ENCODE peak calls at places on chromosomes 5 and 9, in five cellular contexts. Y is stimulated activated CD8-positive, alpha-beta memory T cell treated with anti-CD3 and anti-CD28 coated beads, Interleukin-7, amount 100 ng/mL, for 4 hours; G is effector CD8-positive, alpha-beta T cell; V is activated CD4-positive, alpha-beta T cell treated with anti-CD3 and anti-CD28 coated beads for 48 hours; P is SW 1271. C is an unnamed sample.

GRCh38 chr5:4700082-4700481 is 440.0 kb upstream of the ADAMTS16 start:
- DNase-seq in Y (no peak), G (no peak), P (no peak), V (peak), C (no peak)

GRCh38 chr9:20562051-20562450 is 60.2 kb downstream of the MLLT3 start:
- DNase-seq in V (no peak), Y (no peak), G (no peak), P (no peak), C (no peak)

GRCh38 chr9:13915591-13916301 is 398.2 kb downstream of the NFIB start:
- DNase-seq in G (no peak), V (no peak), P (no peak), Y (no peak), C (no peak)

GRCh38 chr9:133889498-133890301 is 102.4 kb downstream of the VAV2 start:
- DNase-seq in V (no peak), G (no peak), Y (no peak), P (no peak), C (no peak)

GRCh38 chr5:128257096-128257495 is 173.5 kb downstream of the SLC12A2 start:
- DNase-seq in Y (no peak), V (no peak), G (no peak), P (no peak), C (no peak)

GRCh38 chr9:79140751-79141150 is 431.0 kb upstream of the TLE4 start:
- DNase-seq in G (no peak), Y (no peak), P (no peak), V (no peak), C (no peak)

GRCh38 chr5:143154495-143155375 is 248.8 kb downstream of the NR3C1 start:
- DNase-seq in Y (no peak), G (no peak), P (no peak), V (no peak), C (no peak)

GRCh38 chr5:39652036-39652435 is 227.3 kb upstream of the DAB2 start:
- DNase-seq in G (no peak), Y (no peak), V (no peak), P (no peak), C (no peak)